ENCODE peak calls at places on chromosomes 5 and 9, in ten cellular contexts. F, B, Y, M, G, V, K, W, D and I are unnamed samples.

GRCh38 chr5:53167836-53168235 is 58.3 kb upstream of the MOCS2 start:
- DNase-seq in F (no peak), B (no peak), Y (no peak), M (peak), G (peak), V (peak), K (no peak), W (no peak), D (no peak), I (peak)

GRCh38 chr9:32742296-32742695 is 41.0 kb upstream of the TMEM215 start:
- DNase-seq in F (no peak), B (no peak), Y (no peak), M (peak), G (no peak), V (no peak), K (no peak), W (no peak), D (no peak), I (no peak)

GRCh38 chr5:60634054-60634453 is 65.9 kb downstream of the DEPDC1B start:
- DNase-seq in F (no peak), B (no peak), Y (no peak), M (peak), G (no peak), V (no peak), K (no peak), W (no peak), D (no peak), I (no peak)

GRCh38 chr9:20624201-20625002 is 2.1 kb upstream of the MLLT3 start:
- DNase-seq in F (peak), B (no peak), Y (peak), M (peak), G (no peak), V (peak), K (peak), W (no peak), D (no peak), I (peak)

GRCh38 chr9:94085062-94085639 is 887 bp downstream of the PTPDC1 start:
- DNase-seq in F (no peak), B (no peak), Y (no peak), M (peak), G (peak), V (no peak), K (no peak), W (no peak), D (no peak), I (no peak)

GRCh38 chr9:89647366-89648128 is 42.7 kb downstream of the GADD45G start:
- DNase-seq in F (no peak), B (no peak), Y (no peak), M (no peak), G (no peak), V (no peak), K (no peak), W (no peak), D (no peak), I (no peak)

GRCh38 chr5:131952286-131952857 is 6.9 kb upstream of the MEIKIN start:
- DNase-seq in F (no peak), B (no peak), Y (no peak), M (peak), G (no peak), V (no peak), K (no peak), W (no peak), D (no peak), I (no peak)

GRCh38 chr9:135857371-135857786 is 50.0 kb downstream of the CAMSAP1 start:
- DNase-seq in F (no peak), B (no peak), Y (no peak), M (peak), G (no peak), V (no peak), K (no peak), W (peak), D (no peak), I (no peak)

GRCh38 chr9:113963017-113963620 is 87.0 kb downstream of the ZNF618 start:
- DNase-seq in F (peak), B (no peak), Y (no peak), M (peak), G (no peak), V (peak), K (peak), W (no peak), D (no peak), I (no peak)

GRCh38 chr9:78676623-78677022 is 379.7 kb downstream of the PSAT1 start:
- DNase-seq in F (no peak), B (no peak), Y (no peak), M (peak), G (peak), V (no peak), K (no peak), W (peak), D (no peak), I (no peak)

GRCh38 chr5:1883120-1883924 is 597 bp upstream of the IRX4 start:
- DNase-seq in F (no peak), B (peak), Y (no peak), M (no peak), G (no peak), V (peak), K (peak), W (no peak), D (no peak), I (no peak)

GRCh38 chr5:136517755-136518154 is 152.4 kb upstream of the TRPC7 start:
- DNase-seq in F (no peak), B (no peak), Y (no peak), M (no peak), G (no peak), V (no peak), K (no peak), W (no peak), D (no peak), I (no peak)

GRCh38 chr5:143887302-143887638 is 75.3 kb downstream of the HMHB1 start:
- DNase-seq in F (no peak), B (no peak), Y (peak), M (peak), G (peak), V (peak), K (no peak), W (no peak), D (no peak), I (peak)

GRCh38 chr5:14009575-14009974 is 65.1 kb upstream of the DNAH5 start:
- DNase-seq in F (no peak), B (no peak), Y (no peak), M (no peak), G (no peak), V (no peak), K (no peak), W (no peak), D (no peak), I (no peak)

GRCh38 chr5:159182691-159183090 is 26.7 kb downstream of the RNF145 start:
- DNase-seq in F (no peak), B (no peak), Y (no peak), M (peak), G (no peak), V (no peak), K (no peak), W (no peak), D (no peak), I (no peak)

GRCh38 chr5:66757219-66757833 is 161.1 kb downstream of the MAST4 start:
- DNase-seq in F (peak), B (no peak), Y (no peak), M (peak), G (peak), V (peak), K (peak), W (no peak), D (no peak), I (no peak)

GRCh38 chr9:114387678-114388431 is at the start of gene AKNA:
- DNase-seq in F (peak), B (peak), Y (no peak), M (peak), G (peak), V (peak), K (no peak), W (peak), D (peak), I (peak)

GRCh38 chr9:127184641-127185040 is 62.2 kb upstream of the ANGPTL2 start:
- DNase-seq in F (no peak), B (no peak), Y (no peak), M (no peak), G (no peak), V (no peak), K (no peak), W (no peak), D (no peak), I (no peak)

GRCh38 chr9:35398651-35399335 is 91.1 kb upstream of the RUSC2 start:
- DNase-seq in F (no peak), B (no peak), Y (no peak), M (no peak), G (no peak), V (no peak), K (no peak), W (no peak), D (no peak), I (no peak)

GRCh38 chr9:114313186-114313585 is 9.7 kb upstream of the ORM1 start:
- DNase-seq in F (no peak), B (no peak), Y (no peak), M (no peak), G (no peak), V (no peak), K (no peak), W (no peak), D (no peak), I (no peak)